ENCODE peak calls at places on chromosomes 3 and 15, in nine cellular contexts. Y is IMR-90; R is GM23338; U is SK-N-SH; O is neuronal stem cell; K is GM23248; P is adrenal gland; N is CD8-positive, alpha-beta T cell; Z is dorsolateral prefrontal cortex. C is an unnamed sample.

GRCh38 chr3:158420654-158421396 is 150.2 kb upstream of the MLF1 start:
- DNase-seq in Y (peak; percentile 90), R (no peak), U (no peak), O (no peak), K (peak; percentile 78), P (no peak), N (no peak), Z (no peak), C (no peak)

GRCh38 chr3:183487046-183487445 is 58.6 kb upstream of the MCF2L2 start:
- DNase-seq in Y (no peak), R (no peak), U (no peak), O (no peak), K (no peak), P (no peak), N (no peak), Z (no peak), C (no peak)

GRCh38 chr3:126895178-126896066 is 87.5 kb upstream of the PLXNA1 start:
- DNase-seq in Y (peak; percentile 11), R (no peak), U (no peak), O (no peak), K (peak; percentile 41), P (peak; percentile 42), N (no peak), Z (no peak), C (no peak)

GRCh38 chr3:138354376-138354775 is 6.0 kb downstream of the MRAS start:
- DNase-seq in Y (no peak), R (no peak), U (no peak), O (no peak), K (no peak), P (no peak), N (no peak), Z (no peak), C (no peak)

GRCh38 chr3:185983495-185984141 is 45.8 kb upstream of the TRA2B start:
- DNase-seq in Y (peak; percentile 62), R (peak; percentile 95), U (peak; percentile 83), O (peak; percentile 82), K (peak; percentile 75), P (peak; percentile 83), N (peak; percentile 41), Z (peak; percentile 72), C (peak; percentile 41)

GRCh38 chr15:48800811-48801460 is 9.9 kb downstream of the CEP152 start:
- DNase-seq in Y (peak; percentile 43), R (peak; percentile 30), U (peak; percentile 20), O (no peak), K (peak; percentile 59), P (no peak), N (no peak), Z (no peak), C (no peak)

GRCh38 chr3:15434756-15435155 is 7.4 kb downstream of the EAF1 start:
- DNase-seq in Y (no peak), R (peak; percentile 15), U (no peak), O (no peak), K (peak; percentile 19), P (no peak), N (no peak), Z (no peak), C (no peak)

GRCh38 chr3:72745146-72745976 is 102.9 kb downstream of the SHQ1 start:
- DNase-seq in Y (peak; percentile 23), R (no peak), U (no peak), O (no peak), K (no peak), P (peak; percentile 78), N (no peak), Z (no peak), C (no peak)

GRCh38 chr3:13879102-13879945 is 547 bp downstream of the WNT7A start:
- DNase-seq in Y (no peak), R (peak; percentile 56), U (peak; percentile 66), O (peak; percentile 23), K (no peak), P (no peak), N (no peak), Z (no peak), C (no peak)

GRCh38 chr3:32640939-32641725 is 43.9 kb upstream of the CNOT10 start:
- DNase-seq in Y (peak; percentile 27), R (no peak), U (no peak), O (no peak), K (peak; percentile 21), P (no peak), N (no peak), Z (no peak), C (no peak)

GRCh38 chr15:57731543-57732103 is 25.1 kb downstream of the POLR2M start:
- DNase-seq in Y (no peak), R (peak; percentile 63), U (no peak), O (no peak), K (no peak), P (no peak), N (no peak), Z (no peak), C (no peak)

GRCh38 chr3:58434990-58435389 is 1.4 kb upstream of the PDHB start:
- DNase-seq in Y (peak; percentile 73), R (peak; percentile 94), U (no peak), O (peak; percentile 82), K (peak; percentile 76), P (no peak), N (no peak), Z (no peak), C (no peak)

GRCh38 chr3:45123841-45124269 is 22.3 kb downstream of the CDCP1 start:
- DNase-seq in Y (peak; percentile 91), R (no peak), U (no peak), O (no peak), K (peak; percentile 96), P (no peak), N (no peak), Z (no peak), C (no peak)

GRCh38 chr3:156847746-156848339 is 21.7 kb downstream of the LEKR1 start:
- DNase-seq in Y (no peak), R (no peak), U (no peak), O (no peak), K (peak; percentile 59), P (no peak), N (no peak), Z (no peak), C (no peak)

GRCh38 chr3:72144773-72145505 is 360.0 kb upstream of the PROK2 start:
- DNase-seq in Y (no peak), R (no peak), U (peak; percentile 35), O (no peak), K (no peak), P (peak; percentile 57), N (no peak), Z (no peak), C (no peak)

GRCh38 chr3:150874666-150875219 is 30.5 kb downstream of the MINDY4B start:
- DNase-seq in Y (no peak), R (no peak), U (no peak), O (no peak), K (peak; percentile 26), P (no peak), N (no peak), Z (no peak), C (no peak)

GRCh38 chr3:152438181-152438580 is 169.5 kb downstream of the MBNL1 start:
- DNase-seq in Y (no peak), R (no peak), U (no peak), O (no peak), K (no peak), P (no peak), N (no peak), Z (no peak), C (no peak)

GRCh38 chr3:152434142-152434541 is 165.4 kb downstream of the MBNL1 start:
- DNase-seq in Y (no peak), R (no peak), U (no peak), O (no peak), K (no peak), P (no peak), N (no peak), Z (no peak), C (no peak)

GRCh38 chr3:152438706-152439105 is 170.0 kb downstream of the MBNL1 start:
- DNase-seq in Y (no peak), R (no peak), U (peak; percentile 20), O (no peak), K (no peak), P (no peak), N (no peak), Z (no peak), C (no peak)

GRCh38 chr3:152436707-152437615 is 168.2 kb downstream of the MBNL1 start:
- DNase-seq in Y (no peak), R (no peak), U (peak; percentile 22), O (no peak), K (peak; percentile 50), P (no peak), N (no peak), Z (no peak), C (no peak)
- H3K27ac ChIP-seq in Y (no peak overlapping the region), R (no peak overlapping the region), U (peak overlapping the region; percentile 27), O (no peak overlapping the region), K (no peak overlapping the region), P (no peak overlapping the region), N (no peak overlapping the region), Z (peak overlapping the region; percentile 51), C (peak overlapping the region; percentile 51)

GRCh38 chr15:42079401-42079908 is 14.9 kb downstream of the PLA2G4D start:
- DNase-seq in Y (no peak), R (peak; percentile 34), U (no peak), O (no peak), K (peak; percentile 53), P (no peak), N (no peak), Z (no peak), C (no peak)
- H3K27me3 ChIP-seq in Y (peaks cover 60% of the 10 kb centered on the region), R (no peaks in the 10 kb centered on the region), U (peaks cover 4% of the 10 kb centered on the region), O (peaks cover 2% of the 10 kb centered on the region), K (peaks cover 44% of the 10 kb centered on the region), P (no peaks in the 10 kb centered on the region), N (no peaks in the 10 kb centered on the region), Z (no peaks in the 10 kb centered on the region), C (no peaks in the 10 kb centered on the region)

DNA sequence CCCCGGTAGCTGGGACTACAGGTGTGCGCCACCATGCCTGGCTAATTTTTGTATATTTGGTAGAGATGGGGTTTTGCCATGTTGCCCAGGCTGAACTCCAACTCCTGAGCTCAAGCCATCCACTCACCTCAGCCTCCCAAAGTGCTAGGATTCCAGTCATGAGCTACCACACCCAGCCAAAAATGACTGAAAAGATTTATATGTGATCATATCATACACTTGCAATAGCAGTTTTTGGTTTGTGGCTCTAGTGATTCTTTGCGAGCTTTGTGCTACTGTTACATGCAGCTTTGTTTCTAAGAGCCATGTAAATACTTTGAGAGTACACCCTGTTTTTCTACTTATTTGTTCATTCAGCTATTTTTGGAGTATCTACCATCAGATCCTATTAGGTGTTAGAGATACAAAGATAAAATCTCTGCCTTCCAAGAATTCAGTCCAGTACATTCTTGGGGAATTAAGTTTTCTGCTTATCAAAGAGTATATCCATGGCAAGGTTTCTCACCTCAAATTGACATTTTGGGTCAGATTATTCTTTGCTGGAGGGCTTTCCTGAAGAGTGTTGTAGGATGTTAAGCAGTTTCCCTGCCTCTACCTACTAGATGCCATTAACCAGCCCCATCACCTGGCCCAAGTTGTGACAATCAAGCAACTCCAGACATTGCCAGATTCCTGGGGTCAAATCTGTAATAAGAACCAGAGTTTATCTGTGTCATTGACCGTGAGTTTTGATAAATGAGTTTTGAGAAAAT is 15.0 kb downstream of the SNAP23 start:
- DNase-seq in Y (no peak), R (no peak), U (no peak), O (no peak), K (no peak), P (peak; percentile 18), N (no peak), Z (no peak), C (no peak)
- H3K27ac ChIP-seq in Y (peak overlapping the region; percentile 52), R (no peak overlapping the region), U (no peak overlapping the region), O (no peak overlapping the region), K (peak overlapping the region; percentile 80), P (peak overlapping the region; percentile 46), N (no peak overlapping the region), Z (peak overlapping the region; percentile 60), C (no peak overlapping the region)

DNA sequence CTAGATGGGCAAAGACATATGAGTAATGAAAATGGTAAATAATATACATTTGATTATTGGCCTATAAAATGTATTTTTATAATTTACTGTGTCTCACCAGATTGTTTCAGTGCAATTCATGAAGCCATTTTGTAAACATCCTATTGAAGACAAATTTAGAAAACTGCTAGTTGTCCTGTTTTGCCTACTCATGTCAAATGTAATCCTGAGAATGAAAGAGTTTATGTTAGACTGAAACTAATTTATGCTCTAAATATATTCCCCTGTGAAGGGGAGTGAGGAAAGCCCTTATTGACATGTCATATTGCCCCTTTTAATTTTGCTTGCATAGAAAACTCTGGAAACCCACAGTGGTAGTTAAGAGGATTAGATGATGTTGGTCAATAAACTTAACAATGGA is 610.0 kb downstream of the NAALADL2 start:
- DNase-seq in Y (no peak), R (no peak), U (no peak), O (no peak), K (no peak), P (no peak), N (no peak), Z (no peak), C (no peak)
- H3K27me3 ChIP-seq in Y (no peaks in the 10 kb centered on the region), R (no peaks in the 10 kb centered on the region), U (no peaks in the 10 kb centered on the region), O (no peaks in the 10 kb centered on the region), K (no peaks in the 10 kb centered on the region), P (no peaks in the 10 kb centered on the region), N (no peaks in the 10 kb centered on the region), Z (no peaks in the 10 kb centered on the region), C (no peaks in the 10 kb centered on the region)